ENCODE peak calls at places on chromosomes 16 and 17, in eight cellular contexts. One of them, this sample, is unnamed.

GRCh38 chr17:78995022-78995760 is 14.4 kb downstream of the CANT1 start:
- DNase-seq in CD8-positive, alpha-beta T cell: no peak
- DNase-seq in activated CD4-positive, alpha-beta T cell treated with anti-CD3 and anti-CD28 coated beads for 1 hour: no peak
- DNase-seq in stimulated activated CD4-positive, alpha-beta T cell treated with anti-CD3 and anti-CD28 coated beads, Interleukin-2, amount 100 ng/mL, for 24 hours: no peak
- DNase-seq in D721Med: no peak
- DNase-seq in pulmonary artery endothelial cell: no peak
- DNase-seq in neural crest cell: no peak
- DNase-seq in SK-N-SH: peak
- DNase-seq in this sample: no peak

GRCh38 chr16:30122621-30123160 is 329 bp downstream of the MAPK3 start:
- DNase-seq in CD8-positive, alpha-beta T cell: peak
- DNase-seq in activated CD4-positive, alpha-beta T cell treated with anti-CD3 and anti-CD28 coated beads for 1 hour: no peak
- DNase-seq in stimulated activated CD4-positive, alpha-beta T cell treated with anti-CD3 and anti-CD28 coated beads, Interleukin-2, amount 100 ng/mL, for 24 hours: no peak
- DNase-seq in D721Med: no peak
- DNase-seq in pulmonary artery endothelial cell: no peak
- DNase-seq in neural crest cell: no peak
- DNase-seq in SK-N-SH: no peak
- DNase-seq in this sample: no peak

GRCh38 chr17:17552351-17553216 is 38.9 kb downstream of the PEMT start:
- DNase-seq in CD8-positive, alpha-beta T cell: no peak
- DNase-seq in activated CD4-positive, alpha-beta T cell treated with anti-CD3 and anti-CD28 coated beads for 1 hour: no peak
- DNase-seq in stimulated activated CD4-positive, alpha-beta T cell treated with anti-CD3 and anti-CD28 coated beads, Interleukin-2, amount 100 ng/mL, for 24 hours: no peak
- DNase-seq in D721Med: no peak
- DNase-seq in pulmonary artery endothelial cell: no peak
- DNase-seq in neural crest cell: no peak
- DNase-seq in SK-N-SH: no peak
- DNase-seq in this sample: no peak

GRCh38 chr17:67708378-67708777 is 9.4 kb upstream of the NOL11 start:
- DNase-seq in CD8-positive, alpha-beta T cell: no peak
- DNase-seq in activated CD4-positive, alpha-beta T cell treated with anti-CD3 and anti-CD28 coated beads for 1 hour: no peak
- DNase-seq in stimulated activated CD4-positive, alpha-beta T cell treated with anti-CD3 and anti-CD28 coated beads, Interleukin-2, amount 100 ng/mL, for 24 hours: no peak
- DNase-seq in D721Med: no peak
- DNase-seq in pulmonary artery endothelial cell: no peak
- DNase-seq in neural crest cell: no peak
- DNase-seq in SK-N-SH: no peak
- DNase-seq in this sample: no peak

GRCh38 chr17:76946772-76947135 is 78.5 kb downstream of the MGAT5B start:
- DNase-seq in CD8-positive, alpha-beta T cell: no peak
- DNase-seq in activated CD4-positive, alpha-beta T cell treated with anti-CD3 and anti-CD28 coated beads for 1 hour: no peak
- DNase-seq in stimulated activated CD4-positive, alpha-beta T cell treated with anti-CD3 and anti-CD28 coated beads, Interleukin-2, amount 100 ng/mL, for 24 hours: no peak
- DNase-seq in D721Med: no peak
- DNase-seq in pulmonary artery endothelial cell: no peak
- DNase-seq in neural crest cell: no peak
- DNase-seq in SK-N-SH: no peak
- DNase-seq in this sample: no peak

GRCh38 chr17:80104321-80104955 is 3.1 kb downstream of the GAA start:
- DNase-seq in CD8-positive, alpha-beta T cell: no peak
- DNase-seq in activated CD4-positive, alpha-beta T cell treated with anti-CD3 and anti-CD28 coated beads for 1 hour: no peak
- DNase-seq in stimulated activated CD4-positive, alpha-beta T cell treated with anti-CD3 and anti-CD28 coated beads, Interleukin-2, amount 100 ng/mL, for 24 hours: no peak
- DNase-seq in D721Med: no peak
- DNase-seq in pulmonary artery endothelial cell: no peak
- DNase-seq in neural crest cell: no peak
- DNase-seq in SK-N-SH: peak
- DNase-seq in this sample: no peak

GRCh38 chr17:43309505-43310329 is 75.9 kb upstream of the RNU2-1 start:
- DNase-seq in CD8-positive, alpha-beta T cell: no peak
- DNase-seq in activated CD4-positive, alpha-beta T cell treated with anti-CD3 and anti-CD28 coated beads for 1 hour: peak
- DNase-seq in stimulated activated CD4-positive, alpha-beta T cell treated with anti-CD3 and anti-CD28 coated beads, Interleukin-2, amount 100 ng/mL, for 24 hours: peak
- DNase-seq in D721Med: no peak
- DNase-seq in pulmonary artery endothelial cell: no peak
- DNase-seq in neural crest cell: no peak
- DNase-seq in SK-N-SH: no peak
- DNase-seq in this sample: no peak

GRCh38 chr17:27390540-27390939 is 65.7 kb upstream of the KSR1 start:
- DNase-seq in CD8-positive, alpha-beta T cell: no peak
- DNase-seq in activated CD4-positive, alpha-beta T cell treated with anti-CD3 and anti-CD28 coated beads for 1 hour: no peak
- DNase-seq in stimulated activated CD4-positive, alpha-beta T cell treated with anti-CD3 and anti-CD28 coated beads, Interleukin-2, amount 100 ng/mL, for 24 hours: no peak
- DNase-seq in D721Med: no peak
- DNase-seq in pulmonary artery endothelial cell: no peak
- DNase-seq in neural crest cell: no peak
- DNase-seq in SK-N-SH: no peak
- DNase-seq in this sample: no peak

GRCh38 chr17:31581022-31581483 is 189.6 kb downstream of the RAB11FIP4 start:
- DNase-seq in CD8-positive, alpha-beta T cell: no peak
- DNase-seq in activated CD4-positive, alpha-beta T cell treated with anti-CD3 and anti-CD28 coated beads for 1 hour: no peak
- DNase-seq in stimulated activated CD4-positive, alpha-beta T cell treated with anti-CD3 and anti-CD28 coated beads, Interleukin-2, amount 100 ng/mL, for 24 hours: no peak
- DNase-seq in D721Med: no peak
- DNase-seq in pulmonary artery endothelial cell: no peak
- DNase-seq in neural crest cell: no peak
- DNase-seq in SK-N-SH: peak
- DNase-seq in this sample: no peak

GRCh38 chr16:1706386-1707192 is 594 bp downstream of the MAPK8IP3 start:
- DNase-seq in CD8-positive, alpha-beta T cell: peak
- DNase-seq in activated CD4-positive, alpha-beta T cell treated with anti-CD3 and anti-CD28 coated beads for 1 hour: peak
- DNase-seq in stimulated activated CD4-positive, alpha-beta T cell treated with anti-CD3 and anti-CD28 coated beads, Interleukin-2, amount 100 ng/mL, for 24 hours: peak
- DNase-seq in D721Med: no peak
- DNase-seq in pulmonary artery endothelial cell: no peak
- DNase-seq in neural crest cell: no peak
- DNase-seq in SK-N-SH: peak
- DNase-seq in this sample: peak

GRCh38 chr16:50640391-50640790 is 40.7 kb downstream of the SNX20 start:
- DNase-seq in CD8-positive, alpha-beta T cell: no peak
- DNase-seq in activated CD4-positive, alpha-beta T cell treated with anti-CD3 and anti-CD28 coated beads for 1 hour: no peak
- DNase-seq in stimulated activated CD4-positive, alpha-beta T cell treated with anti-CD3 and anti-CD28 coated beads, Interleukin-2, amount 100 ng/mL, for 24 hours: no peak
- DNase-seq in D721Med: no peak
- DNase-seq in pulmonary artery endothelial cell: no peak
- DNase-seq in neural crest cell: no peak
- DNase-seq in SK-N-SH: no peak
- DNase-seq in this sample: no peak

GRCh38 chr17:77076046-77076882 is 64.5 kb upstream of the SEC14L1 start:
- DNase-seq in CD8-positive, alpha-beta T cell: no peak
- DNase-seq in activated CD4-positive, alpha-beta T cell treated with anti-CD3 and anti-CD28 coated beads for 1 hour: no peak
- DNase-seq in stimulated activated CD4-positive, alpha-beta T cell treated with anti-CD3 and anti-CD28 coated beads, Interleukin-2, amount 100 ng/mL, for 24 hours: no peak
- DNase-seq in D721Med: no peak
- DNase-seq in pulmonary artery endothelial cell: no peak
- DNase-seq in neural crest cell: no peak
- DNase-seq in SK-N-SH: no peak
- DNase-seq in this sample: no peak

GRCh38 chr16:83785455-83785854 is 22.3 kb upstream of the HSBP1 start:
- DNase-seq in CD8-positive, alpha-beta T cell: no peak
- DNase-seq in activated CD4-positive, alpha-beta T cell treated with anti-CD3 and anti-CD28 coated beads for 1 hour: no peak
- DNase-seq in stimulated activated CD4-positive, alpha-beta T cell treated with anti-CD3 and anti-CD28 coated beads, Interleukin-2, amount 100 ng/mL, for 24 hours: no peak
- DNase-seq in D721Med: no peak
- DNase-seq in pulmonary artery endothelial cell: no peak
- DNase-seq in neural crest cell: no peak
- DNase-seq in SK-N-SH: no peak
- DNase-seq in this sample: no peak

GRCh38 chr17:73027130-73027741 is 65.3 kb downstream of the SLC39A11 start:
- DNase-seq in CD8-positive, alpha-beta T cell: no peak
- DNase-seq in activated CD4-positive, alpha-beta T cell treated with anti-CD3 and anti-CD28 coated beads for 1 hour: no peak
- DNase-seq in stimulated activated CD4-positive, alpha-beta T cell treated with anti-CD3 and anti-CD28 coated beads, Interleukin-2, amount 100 ng/mL, for 24 hours: no peak
- DNase-seq in D721Med: no peak
- DNase-seq in pulmonary artery endothelial cell: no peak
- DNase-seq in neural crest cell: no peak
- DNase-seq in SK-N-SH: no peak
- DNase-seq in this sample: no peak

GRCh38 chr16:90008708-90009145 is 10.5 kb downstream of the DBNDD1 start:
- DNase-seq in CD8-positive, alpha-beta T cell: peak
- DNase-seq in activated CD4-positive, alpha-beta T cell treated with anti-CD3 and anti-CD28 coated beads for 1 hour: peak
- DNase-seq in stimulated activated CD4-positive, alpha-beta T cell treated with anti-CD3 and anti-CD28 coated beads, Interleukin-2, amount 100 ng/mL, for 24 hours: peak
- DNase-seq in D721Med: no peak
- DNase-seq in pulmonary artery endothelial cell: no peak
- DNase-seq in neural crest cell: no peak
- DNase-seq in SK-N-SH: no peak
- DNase-seq in this sample: peak

GRCh38 chr17:59825533-59826316 is 67.0 kb downstream of the TUBD1 start:
- DNase-seq in CD8-positive, alpha-beta T cell: no peak
- DNase-seq in activated CD4-positive, alpha-beta T cell treated with anti-CD3 and anti-CD28 coated beads for 1 hour: no peak
- DNase-seq in stimulated activated CD4-positive, alpha-beta T cell treated with anti-CD3 and anti-CD28 coated beads, Interleukin-2, amount 100 ng/mL, for 24 hours: peak
- DNase-seq in D721Med: no peak
- DNase-seq in pulmonary artery endothelial cell: no peak
- DNase-seq in neural crest cell: no peak
- DNase-seq in SK-N-SH: no peak
- DNase-seq in this sample: peak

GRCh38 chr16:82681592-82681991 is 54.8 kb downstream of the CDH13 start:
- DNase-seq in CD8-positive, alpha-beta T cell: no peak
- DNase-seq in activated CD4-positive, alpha-beta T cell treated with anti-CD3 and anti-CD28 coated beads for 1 hour: no peak
- DNase-seq in stimulated activated CD4-positive, alpha-beta T cell treated with anti-CD3 and anti-CD28 coated beads, Interleukin-2, amount 100 ng/mL, for 24 hours: no peak
- DNase-seq in D721Med: no peak
- DNase-seq in pulmonary artery endothelial cell: no peak
- DNase-seq in neural crest cell: no peak
- DNase-seq in SK-N-SH: no peak
- DNase-seq in this sample: no peak

GRCh38 chr17:41869426-41869825 is 4.2 kb upstream of the KLHL11 start:
- DNase-seq in CD8-positive, alpha-beta T cell: no peak
- DNase-seq in activated CD4-positive, alpha-beta T cell treated with anti-CD3 and anti-CD28 coated beads for 1 hour: no peak
- DNase-seq in stimulated activated CD4-positive, alpha-beta T cell treated with anti-CD3 and anti-CD28 coated beads, Interleukin-2, amount 100 ng/mL, for 24 hours: no peak
- DNase-seq in D721Med: no peak
- DNase-seq in pulmonary artery endothelial cell: no peak
- DNase-seq in neural crest cell: no peak
- DNase-seq in SK-N-SH: no peak
- DNase-seq in this sample: no peak

GRCh38 chr17:76808326-76808725 is 59.9 kb upstream of the MGAT5B start:
- DNase-seq in CD8-positive, alpha-beta T cell: no peak
- DNase-seq in activated CD4-positive, alpha-beta T cell treated with anti-CD3 and anti-CD28 coated beads for 1 hour: no peak
- DNase-seq in stimulated activated CD4-positive, alpha-beta T cell treated with anti-CD3 and anti-CD28 coated beads, Interleukin-2, amount 100 ng/mL, for 24 hours: no peak
- DNase-seq in D721Med: no peak
- DNase-seq in pulmonary artery endothelial cell: no peak
- DNase-seq in neural crest cell: no peak
- DNase-seq in SK-N-SH: no peak
- DNase-seq in this sample: no peak

GRCh38 chr17:12865769-12866168 is 76.5 kb downstream of the ARHGAP44 start:
- DNase-seq in CD8-positive, alpha-beta T cell: no peak
- DNase-seq in activated CD4-positive, alpha-beta T cell treated with anti-CD3 and anti-CD28 coated beads for 1 hour: no peak
- DNase-seq in stimulated activated CD4-positive, alpha-beta T cell treated with anti-CD3 and anti-CD28 coated beads, Interleukin-2, amount 100 ng/mL, for 24 hours: no peak
- DNase-seq in D721Med: no peak
- DNase-seq in pulmonary artery endothelial cell: no peak
- DNase-seq in neural crest cell: no peak
- DNase-seq in SK-N-SH: no peak
- DNase-seq in this sample: no peak

GRCh38 chr16:15961060-15961511 is 11.7 kb downstream of the ABCC1 start:
- DNase-seq in CD8-positive, alpha-beta T cell: peak
- DNase-seq in activated CD4-positive, alpha-beta T cell treated with anti-CD3 and anti-CD28 coated beads for 1 hour: peak
- DNase-seq in stimulated activated CD4-positive, alpha-beta T cell treated with anti-CD3 and anti-CD28 coated beads, Interleukin-2, amount 100 ng/mL, for 24 hours: peak
- DNase-seq in D721Med: no peak
- DNase-seq in pulmonary artery endothelial cell: peak
- DNase-seq in neural crest cell: no peak
- DNase-seq in SK-N-SH: no peak
- DNase-seq in this sample: peak

GRCh38 chr17:79793924-79794304 is 3.0 kb downstream of the CBX8 start:
- DNase-seq in CD8-positive, alpha-beta T cell: no peak
- DNase-seq in activated CD4-positive, alpha-beta T cell treated with anti-CD3 and anti-CD28 coated beads for 1 hour: no peak
- DNase-seq in stimulated activated CD4-positive, alpha-beta T cell treated with anti-CD3 and anti-CD28 coated beads, Interleukin-2, amount 100 ng/mL, for 24 hours: no peak
- DNase-seq in D721Med: no peak
- DNase-seq in pulmonary artery endothelial cell: no peak
- DNase-seq in neural crest cell: no peak
- DNase-seq in SK-N-SH: peak
- DNase-seq in this sample: no peak

GRCh38 chr16:830107-830870 is 29.8 kb upstream of the GNG13 start:
- DNase-seq in CD8-positive, alpha-beta T cell: no peak
- DNase-seq in activated CD4-positive, alpha-beta T cell treated with anti-CD3 and anti-CD28 coated beads for 1 hour: no peak
- DNase-seq in stimulated activated CD4-positive, alpha-beta T cell treated with anti-CD3 and anti-CD28 coated beads, Interleukin-2, amount 100 ng/mL, for 24 hours: no peak
- DNase-seq in D721Med: no peak
- DNase-seq in pulmonary artery endothelial cell: no peak
- DNase-seq in neural crest cell: no peak
- DNase-seq in SK-N-SH: no peak
- DNase-seq in this sample: no peak

GRCh38 chr16:66810391-66810790 is 9.0 kb upstream of the TERB1 start:
- DNase-seq in CD8-positive, alpha-beta T cell: no peak
- DNase-seq in activated CD4-positive, alpha-beta T cell treated with anti-CD3 and anti-CD28 coated beads for 1 hour: no peak
- DNase-seq in stimulated activated CD4-positive, alpha-beta T cell treated with anti-CD3 and anti-CD28 coated beads, Interleukin-2, amount 100 ng/mL, for 24 hours: no peak
- DNase-seq in D721Med: no peak
- DNase-seq in pulmonary artery endothelial cell: no peak
- DNase-seq in neural crest cell: no peak
- DNase-seq in SK-N-SH: no peak
- DNase-seq in this sample: no peak

GRCh38 chr16:12613131-12613991 is 190.3 kb downstream of the CPPED1 start:
- DNase-seq in CD8-positive, alpha-beta T cell: no peak
- DNase-seq in activated CD4-positive, alpha-beta T cell treated with anti-CD3 and anti-CD28 coated beads for 1 hour: no peak
- DNase-seq in stimulated activated CD4-positive, alpha-beta T cell treated with anti-CD3 and anti-CD28 coated beads, Interleukin-2, amount 100 ng/mL, for 24 hours: peak
- DNase-seq in D721Med: no peak
- DNase-seq in pulmonary artery endothelial cell: no peak
- DNase-seq in neural crest cell: no peak
- DNase-seq in SK-N-SH: no peak
- DNase-seq in this sample: peak

GRCh38 chr17:79160980-79161621 is 86.5 kb downstream of the ENGASE start:
- DNase-seq in CD8-positive, alpha-beta T cell: no peak
- DNase-seq in activated CD4-positive, alpha-beta T cell treated with anti-CD3 and anti-CD28 coated beads for 1 hour: no peak
- DNase-seq in stimulated activated CD4-positive, alpha-beta T cell treated with anti-CD3 and anti-CD28 coated beads, Interleukin-2, amount 100 ng/mL, for 24 hours: no peak
- DNase-seq in D721Med: no peak
- DNase-seq in pulmonary artery endothelial cell: peak
- DNase-seq in neural crest cell: no peak
- DNase-seq in SK-N-SH: no peak
- DNase-seq in this sample: no peak

GRCh38 chr16:48011888-48012658 is 143.7 kb downstream of the ABCC12 start:
- DNase-seq in CD8-positive, alpha-beta T cell: no peak
- DNase-seq in activated CD4-positive, alpha-beta T cell treated with anti-CD3 and anti-CD28 coated beads for 1 hour: no peak
- DNase-seq in stimulated activated CD4-positive, alpha-beta T cell treated with anti-CD3 and anti-CD28 coated beads, Interleukin-2, amount 100 ng/mL, for 24 hours: no peak
- DNase-seq in D721Med: no peak
- DNase-seq in pulmonary artery endothelial cell: no peak
- DNase-seq in neural crest cell: no peak
- DNase-seq in SK-N-SH: no peak
- DNase-seq in this sample: no peak

GRCh38 chr16:73068546-73069401 is 20.8 kb upstream of the ZFHX3 start:
- DNase-seq in CD8-positive, alpha-beta T cell: no peak
- DNase-seq in activated CD4-positive, alpha-beta T cell treated with anti-CD3 and anti-CD28 coated beads for 1 hour: no peak
- DNase-seq in stimulated activated CD4-positive, alpha-beta T cell treated with anti-CD3 and anti-CD28 coated beads, Interleukin-2, amount 100 ng/mL, for 24 hours: no peak
- DNase-seq in D721Med: no peak
- DNase-seq in pulmonary artery endothelial cell: peak
- DNase-seq in neural crest cell: no peak
- DNase-seq in SK-N-SH: no peak
- DNase-seq in this sample: no peak

GRCh38 chr16:88306860-88307545 is 75.8 kb upstream of the ZNF469 start:
- DNase-seq in CD8-positive, alpha-beta T cell: no peak
- DNase-seq in activated CD4-positive, alpha-beta T cell treated with anti-CD3 and anti-CD28 coated beads for 1 hour: no peak
- DNase-seq in stimulated activated CD4-positive, alpha-beta T cell treated with anti-CD3 and anti-CD28 coated beads, Interleukin-2, amount 100 ng/mL, for 24 hours: no peak
- DNase-seq in D721Med: no peak
- DNase-seq in pulmonary artery endothelial cell: no peak
- DNase-seq in neural crest cell: no peak
- DNase-seq in SK-N-SH: no peak
- DNase-seq in this sample: no peak

GRCh38 chr16:4519274-4520058 is 19.1 kb downstream of the CDIP1 start:
- DNase-seq in CD8-positive, alpha-beta T cell: no peak
- DNase-seq in activated CD4-positive, alpha-beta T cell treated with anti-CD3 and anti-CD28 coated beads for 1 hour: no peak
- DNase-seq in stimulated activated CD4-positive, alpha-beta T cell treated with anti-CD3 and anti-CD28 coated beads, Interleukin-2, amount 100 ng/mL, for 24 hours: no peak
- DNase-seq in D721Med: peak
- DNase-seq in pulmonary artery endothelial cell: no peak
- DNase-seq in neural crest cell: no peak
- DNase-seq in SK-N-SH: no peak
- DNase-seq in this sample: no peak

GRCh38 chr17:30290696-30291570 is 811 bp downstream of the BLMH start:
- DNase-seq in CD8-positive, alpha-beta T cell: peak
- DNase-seq in activated CD4-positive, alpha-beta T cell treated with anti-CD3 and anti-CD28 coated beads for 1 hour: no peak
- DNase-seq in stimulated activated CD4-positive, alpha-beta T cell treated with anti-CD3 and anti-CD28 coated beads, Interleukin-2, amount 100 ng/mL, for 24 hours: peak
- DNase-seq in D721Med: no peak
- DNase-seq in pulmonary artery endothelial cell: no peak
- DNase-seq in neural crest cell: peak
- DNase-seq in SK-N-SH: peak
- DNase-seq in this sample: no peak

GRCh38 chr16:47851026-47851610 is 304.7 kb downstream of the ABCC12 start:
- DNase-seq in CD8-positive, alpha-beta T cell: no peak
- DNase-seq in activated CD4-positive, alpha-beta T cell treated with anti-CD3 and anti-CD28 coated beads for 1 hour: no peak
- DNase-seq in stimulated activated CD4-positive, alpha-beta T cell treated with anti-CD3 and anti-CD28 coated beads, Interleukin-2, amount 100 ng/mL, for 24 hours: no peak
- DNase-seq in D721Med: no peak
- DNase-seq in pulmonary artery endothelial cell: no peak
- DNase-seq in neural crest cell: no peak
- DNase-seq in SK-N-SH: peak
- DNase-seq in this sample: no peak

GRCh38 chr16:25210758-25211157 is 6.0 kb upstream of the AQP8 start:
- DNase-seq in CD8-positive, alpha-beta T cell: no peak
- DNase-seq in activated CD4-positive, alpha-beta T cell treated with anti-CD3 and anti-CD28 coated beads for 1 hour: no peak
- DNase-seq in stimulated activated CD4-positive, alpha-beta T cell treated with anti-CD3 and anti-CD28 coated beads, Interleukin-2, amount 100 ng/mL, for 24 hours: no peak
- DNase-seq in D721Med: no peak
- DNase-seq in pulmonary artery endothelial cell: no peak
- DNase-seq in neural crest cell: no peak
- DNase-seq in SK-N-SH: no peak
- DNase-seq in this sample: no peak

GRCh38 chr16:9996191-9996590 is 186.0 kb downstream of the GRIN2A start:
- DNase-seq in CD8-positive, alpha-beta T cell: no peak
- DNase-seq in activated CD4-positive, alpha-beta T cell treated with anti-CD3 and anti-CD28 coated beads for 1 hour: no peak
- DNase-seq in stimulated activated CD4-positive, alpha-beta T cell treated with anti-CD3 and anti-CD28 coated beads, Interleukin-2, amount 100 ng/mL, for 24 hours: no peak
- DNase-seq in D721Med: no peak
- DNase-seq in pulmonary artery endothelial cell: no peak
- DNase-seq in neural crest cell: no peak
- DNase-seq in SK-N-SH: no peak
- DNase-seq in this sample: no peak

This sample was measured in stimulated activated naive CD4-positive, alpha-beta T cell treated with Interleukin-2 at 50 U/mL for 16 hours.